ENCODE peak calls at places on chromosomes 13 and 19, in ten cellular contexts. V is right lobe of liver; A is esophagus muscularis mucosa; G is colonic mucosa; F is lower lobe of right lung; M is heart right ventricle; R is CD8-positive, alpha-beta T cell; K is left ventricle myocardium inferior; B is body of pancreas; Q is Peyer's patch. T is an unnamed sample.

GRCh38 chr13:112219753-112220152 is 152.8 kb downstream of the SOX1 start:
- DNase-seq in V (no peak), A (no peak), G (no peak), F (no peak), M (no peak), R (no peak), K (no peak), B (no peak), Q (no peak), T (no peak)

GRCh38 chr19:1250374-1251232 is 2.2 kb downstream of the MIDN start:
- DNase-seq in V (peak), A (no peak), G (peak), F (peak), M (peak), R (no peak), K (peak), B (peak), Q (peak), T (peak)

GRCh38 chr13:113726961-113727411 is 32.0 kb upstream of the TMEM255B start:
- DNase-seq in V (no peak), A (no peak), G (no peak), F (peak), M (no peak), R (no peak), K (no peak), B (peak), Q (no peak), T (peak)

GRCh38 chr19:28569132-28570114 is 643.5 kb downstream of the UQCRFS1 start:
- DNase-seq in V (peak), A (no peak), G (no peak), F (no peak), M (no peak), R (no peak), K (no peak), B (no peak), Q (no peak), T (no peak)

GRCh38 chr19:55479045-55479444 is 2.6 kb downstream of the ZNF628 start:
- DNase-seq in V (no peak), A (no peak), G (no peak), F (no peak), M (no peak), R (no peak), K (no peak), B (no peak), Q (no peak), T (no peak)

GRCh38 chr13:73303858-73304257 is 245.1 kb downstream of the KLF5 start:
- DNase-seq in V (no peak), A (no peak), G (no peak), F (no peak), M (no peak), R (no peak), K (no peak), B (no peak), Q (no peak), T (no peak)

GRCh38 chr13:23858586-23858985 is 30.6 kb downstream of the MIPEP start:
- DNase-seq in V (no peak), A (no peak), G (no peak), F (no peak), M (no peak), R (no peak), K (no peak), B (no peak), Q (no peak), T (no peak)

GRCh38 chr19:17719730-17720486 is 628 bp downstream of the MAP1S start:
- DNase-seq in V (peak), A (no peak), G (peak), F (peak), M (no peak), R (no peak), K (no peak), B (peak), Q (peak), T (no peak)

GRCh38 chr19:35557539-35558399 is 5.7 kb downstream of the ATP4A start:
- DNase-seq in V (peak), A (no peak), G (peak), F (peak), M (peak), R (no peak), K (peak), B (peak), Q (peak), T (peak)

GRCh38 chr19:8663920-8664670 is 33.7 kb downstream of the NFILZ start:
- DNase-seq in V (no peak), A (no peak), G (no peak), F (no peak), M (no peak), R (no peak), K (no peak), B (no peak), Q (no peak), T (no peak)

GRCh38 chr19:12064266-12065099 is at the start of gene ZNF844:
- DNase-seq in V (peak), A (peak), G (peak), F (peak), M (peak), R (peak), K (peak), B (peak), Q (peak), T (peak)

GRCh38 chr19:53537523-53538377 is at the start of gene ZNF331:
- DNase-seq in V (peak), A (peak), G (peak), F (peak), M (peak), R (peak), K (peak), B (peak), Q (peak), T (peak)

GRCh38 chr13:94707400-94708021 is 4.8 kb downstream of the SOX21 start:
- DNase-seq in V (no peak), A (no peak), G (no peak), F (no peak), M (no peak), R (no peak), K (no peak), B (no peak), Q (no peak), T (no peak)

GRCh38 chr13:31053098-31053497 is 108.6 kb downstream of the HSPH1 start:
- DNase-seq in V (peak), A (no peak), G (no peak), F (no peak), M (peak), R (no peak), K (peak), B (no peak), Q (peak), T (no peak)

GRCh38 chr19:6018786-6019185 is 40.8 kb upstream of the RANBP3 start:
- DNase-seq in V (no peak), A (no peak), G (no peak), F (peak), M (no peak), R (no peak), K (no peak), B (no peak), Q (no peak), T (no peak)

GRCh38 chr19:1261863-1262686 is 7.1 kb upstream of the CIRBP start:
- DNase-seq in V (peak), A (no peak), G (peak), F (peak), M (peak), R (no peak), K (peak), B (peak), Q (peak), T (peak)

GRCh38 chr19:53903055-53903680 is 5.9 kb upstream of the CACNG7 start:
- DNase-seq in V (no peak), A (no peak), G (peak), F (no peak), M (peak), R (no peak), K (no peak), B (peak), Q (no peak), T (peak)

GRCh38 chr19:48511800-48512503 is at the start of gene LMTK3:
- DNase-seq in V (no peak), A (no peak), G (no peak), F (peak), M (no peak), R (peak), K (no peak), B (no peak), Q (peak), T (peak)

GRCh38 chr13:67736646-67737420 is 506.7 kb upstream of the PCDH9 start:
- DNase-seq in V (no peak), A (no peak), G (peak), F (no peak), M (no peak), R (no peak), K (no peak), B (no peak), Q (no peak), T (peak)

GRCh38 chr13:109938255-109938936 is 152.0 kb upstream of the IRS2 start:
- DNase-seq in V (no peak), A (peak), G (no peak), F (no peak), M (no peak), R (no peak), K (no peak), B (no peak), Q (no peak), T (peak)
- H3K27ac ChIP-seq in V (no peak), A (peak), G (no peak), F (no peak), M (no peak), R (no peak), K (no peak), B (no peak), Q (no peak), T (no peak)

DNA sequence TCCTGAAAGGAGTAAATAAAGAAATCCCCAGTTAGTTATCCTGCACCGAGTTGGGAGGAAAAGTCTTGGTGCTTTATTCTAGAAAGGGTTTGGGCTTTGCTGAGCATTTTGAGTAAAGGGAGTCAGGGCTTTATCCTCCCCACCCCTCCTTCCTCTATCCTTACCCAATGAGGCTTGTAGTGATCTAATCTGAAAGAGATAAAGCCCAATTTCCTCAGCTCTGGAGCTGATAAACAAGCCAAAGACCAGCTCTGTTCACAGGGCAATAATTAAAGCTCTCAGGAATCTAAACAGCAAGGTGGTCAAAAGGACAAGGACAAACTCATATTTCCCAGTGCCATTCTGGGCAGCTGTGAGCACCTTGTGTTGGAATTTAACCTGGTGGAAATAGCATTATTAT is 188.9 kb upstream of the TSC22D1 start:
- DNase-seq in V (no peak), A (no peak), G (peak), F (no peak), M (no peak), R (no peak), K (no peak), B (peak), Q (peak), T (peak)
- H3K27ac ChIP-seq in V (no peak), A (no peak), G (peak), F (no peak), M (no peak), R (no peak), K (peak), B (peak), Q (peak), T (no peak)

GRCh38 chr19:23758187-23759074 is at the start of gene ZNF681:
- DNase-seq in V (peak), A (peak), G (peak), F (peak), M (peak), R (peak), K (peak), B (peak), Q (peak), T (peak)
- H3K27ac ChIP-seq in V (peak), A (peak), G (peak), F (peak), M (peak), R (peak), K (peak), B (peak), Q (peak), T (peak)

DNA sequence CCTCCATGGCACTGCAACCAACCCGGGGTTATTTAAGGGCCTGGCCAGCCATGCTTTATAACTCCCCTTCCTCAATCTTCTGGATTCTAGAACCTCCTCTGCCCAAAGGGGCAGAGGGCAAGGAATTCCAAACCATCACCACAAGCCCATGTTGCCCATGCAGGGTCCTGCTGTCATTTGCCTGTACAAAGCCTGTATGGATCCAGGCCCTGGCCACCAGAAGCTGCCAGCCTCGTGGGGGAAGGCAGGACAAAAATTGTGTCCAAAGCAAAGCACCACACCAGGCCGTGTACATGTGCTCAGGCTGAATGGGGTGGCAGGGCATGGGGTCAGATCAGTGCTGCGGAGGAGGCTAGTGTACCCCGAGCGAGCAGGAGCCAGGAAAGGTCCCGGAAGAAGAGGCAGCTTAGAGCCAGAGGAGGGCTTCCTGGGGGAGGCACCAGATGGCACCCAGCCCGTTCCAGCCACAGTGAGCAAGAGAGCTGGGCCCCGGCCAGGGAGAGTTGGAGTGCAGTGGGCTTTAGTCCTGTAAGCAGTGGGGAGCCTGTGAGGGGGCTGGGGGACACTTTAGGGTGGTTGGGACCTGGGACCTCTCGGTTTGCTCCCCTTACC is 35.8 kb downstream of the CAPN12 start:
- DNase-seq in V (no peak), A (no peak), G (no peak), F (no peak), M (no peak), R (no peak), K (peak), B (no peak), Q (no peak), T (no peak)
- H3K27ac ChIP-seq in V (peak), A (peak), G (peak), F (peak), M (peak), R (no peak), K (peak), B (peak), Q (peak), T (no peak)

DNA sequence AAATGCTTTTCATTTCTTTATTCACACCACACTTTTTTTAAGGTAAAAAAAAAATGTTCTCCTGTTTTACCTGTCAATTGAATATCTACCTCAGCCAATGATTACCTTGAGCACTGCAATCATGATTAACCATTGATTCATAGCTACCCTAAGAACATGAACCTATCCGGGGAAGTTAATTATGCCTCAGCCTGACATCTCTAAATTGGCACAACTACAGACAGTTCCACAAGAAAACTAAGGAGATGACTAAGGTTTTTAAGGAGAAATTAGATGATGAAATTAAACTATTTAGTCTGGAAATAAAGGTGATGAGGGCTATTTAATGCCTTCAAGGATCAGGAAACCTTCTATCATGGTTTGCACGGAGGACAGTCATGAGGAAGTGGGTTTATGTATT is 203.5 kb downstream of the COL4A1 start:
- DNase-seq in V (no peak), A (no peak), G (no peak), F (no peak), M (no peak), R (no peak), K (no peak), B (no peak), Q (no peak), T (no peak)
- H3K27ac ChIP-seq in V (no peak), A (no peak), G (no peak), F (no peak), M (no peak), R (no peak), K (no peak), B (no peak), Q (no peak), T (no peak)

GRCh38 chr13:33537691-33538090 is 252.1 kb upstream of the STARD13 start:
- DNase-seq in V (no peak), A (no peak), G (no peak), F (no peak), M (no peak), R (no peak), K (no peak), B (no peak), Q (no peak), T (no peak)
- H3K27ac ChIP-seq in V (no peak), A (peak), G (peak), F (no peak), M (no peak), R (no peak), K (peak), B (peak), Q (peak), T (no peak)

T was measured in cardiac muscle cell.